ENCODE peak calls at places on chromosomes 13 and 19, in five cellular contexts. V is Right ventricle myocardium superior; O is cardiac fibroblast; K is stimulated activated CD4-positive, alpha-beta T cell treated with anti-CD3 and anti-CD28 coated beads, Interleukin-4, amount 100 ng/mL, for 24 hours; J is stromal cell of bone marrow. C is an unnamed sample.

GRCh38 chr19:1252221-1252817 is 3.9 kb downstream of the MIDN start:
- DNase-seq in J (peak), K (peak), V (peak), O (peak), C (peak)

GRCh38 chr13:113298001-113298945 is 1.2 kb downstream of the LAMP1 start:
- DNase-seq in J (no peak), V (no peak), O (peak), K (no peak), C (no peak)

GRCh38 chr19:45667620-45668341 is at the start of gene GIPR:
- DNase-seq in O (peak), V (peak), K (peak), J (peak), C (no peak)

GRCh38 chr13:99196466-99197256 is 4.0 kb upstream of the UBAC2 start:
- DNase-seq in O (no peak), V (no peak), J (no peak), K (no peak), C (no peak)

GRCh38 chr19:12202250-12202649 is 39.4 kb downstream of the ZNF136 start:
- DNase-seq in J (peak), V (peak), K (peak), O (peak), C (no peak)

GRCh38 chr13:24706886-24707585 is 26.8 kb downstream of the ATP12A start:
- DNase-seq in K (no peak), O (no peak), J (no peak), V (no peak), C (no peak)

GRCh38 chr13:113001251-113002140 is 32.5 kb downstream of the MCF2L start:
- DNase-seq in J (no peak), O (no peak), K (no peak), V (peak), C (no peak)

GRCh38 chr13:93244141-93244917 is 17.7 kb downstream of the GPC6 start:
- DNase-seq in V (no peak), O (peak), K (no peak), J (no peak), C (peak)